ENCODE peak calls at places on chromosomes 6 and 20, in six cellular contexts. M, Y, W, H, I and C are unnamed samples.

GRCh38 chr6:16363749-16364148 is 125.4 kb downstream of the GMPR start:
- DNase-seq in Y (no peak), M (no peak), H (no peak), I (no peak), W (no peak), C (no peak)

GRCh38 chr6:4913705-4914411 is 90.0 kb downstream of the RPP40 start:
- DNase-seq in Y (no peak), W (no peak), M (no peak), H (no peak), I (no peak), C (no peak)

GRCh38 chr20:56091635-56092180 is 86.4 kb upstream of the CBLN4 start:
- DNase-seq in Y (no peak), M (no peak), I (no peak), H (no peak), W (no peak), C (no peak)

GRCh38 chr20:34037767-34038166 is 44.1 kb downstream of the RALY start:
- DNase-seq in Y (no peak), W (no peak), I (no peak), H (peak; percentile 20), M (no peak), C (no peak)

GRCh38 chr6:66418906-66419305 is 711.9 kb upstream of the EYS start:
- DNase-seq in H (no peak), W (no peak), Y (no peak), I (no peak), M (no peak), C (no peak)

GRCh38 chr6:145699462-145699861 is 35.9 kb downstream of the EPM2A start:
- DNase-seq in H (no peak), W (no peak), M (no peak), Y (no peak), I (no peak), C (no peak)

GRCh38 chr6:109978174-109979032 is at the start of gene GPR6:
- DNase-seq in M (peak; percentile 54), W (no peak), I (no peak), Y (peak; percentile 78), H (peak; percentile 56), C (peak; percentile 70)

GRCh38 chr6:15523679-15524630 is 138.9 kb downstream of the DTNBP1 start:
- DNase-seq in W (no peak), M (no peak), Y (no peak), H (no peak), I (no peak), C (no peak)

GRCh38 chr20:40497781-40498691 is 191.0 kb downstream of the MAFB start:
- DNase-seq in I (no peak), H (peak; percentile 19), M (peak; percentile 39), Y (peak; percentile 11), W (no peak), C (no peak)

GRCh38 chr20:57476073-57476526 is 48.8 kb downstream of the CTCFL start:
- DNase-seq in W (no peak), H (no peak), I (peak; percentile 54), Y (no peak), M (no peak), C (peak; percentile 34)

GRCh38 chr6:132483779-132484679 is 28.9 kb downstream of the STX7 start:
- DNase-seq in Y (peak; percentile 76), H (peak; percentile 52), I (no peak), M (peak; percentile 35), W (no peak), C (no peak)

GRCh38 chr6:144286503-144287393 is 1.6 kb downstream of the UTRN start:
- DNase-seq in Y (peak; percentile 31), I (peak; percentile 74), M (peak; percentile 90), W (no peak), H (peak; percentile 73), C (peak; percentile 88)

GRCh38 chr6:160347259-160348208 is 644 bp upstream of the SLC22A3 start:
- DNase-seq in M (no peak), H (no peak), I (no peak), W (no peak), Y (no peak), C (no peak)

GRCh38 chr20:61608275-61609085 is 356.4 kb downstream of the CDH4 start:
- DNase-seq in I (no peak), M (no peak), Y (peak; percentile 15), H (no peak), W (no peak), C (peak; percentile 18)

GRCh38 chr6:82778985-82779384 is 286.7 kb downstream of the UBE3D start:
- DNase-seq in H (no peak), M (no peak), W (no peak), I (no peak), Y (no peak), C (no peak)

GRCh38 chr6:109015185-109015584 is 79.5 kb downstream of the SESN1 start:
- DNase-seq in W (no peak), M (no peak), Y (no peak), I (no peak), H (no peak), C (no peak)

GRCh38 chr20:51500311-51500710 is 42.2 kb downstream of the NFATC2 start:
- DNase-seq in H (no peak), Y (peak; percentile 26), W (peak; percentile 40), I (no peak), M (no peak), C (no peak)

GRCh38 chr6:11298651-11299420 is 66.4 kb upstream of the NEDD9 start:
- DNase-seq in M (no peak), I (no peak), W (no peak), H (no peak), Y (no peak), C (peak; percentile 62)

GRCh38 chr20:38108438-38109024 is 56.5 kb downstream of the TGM2 start:
- DNase-seq in W (no peak), I (peak; percentile 44), M (peak; percentile 73), Y (no peak), H (peak; percentile 74), C (no peak)

GRCh38 chr6:2807342-2808090 is 34.1 kb downstream of the SERPINB1 start:
- DNase-seq in H (no peak), I (no peak), M (peak; percentile 40), Y (peak; percentile 37), W (no peak), C (peak; percentile 62)

GRCh38 chr6:137878070-137878809 is 11.2 kb downstream of the TNFAIP3 start:
- DNase-seq in M (no peak), Y (no peak), I (no peak), W (no peak), H (no peak), C (no peak)

GRCh38 chr20:20292472-20292871 is 75.4 kb upstream of the INSM1 start:
- DNase-seq in Y (no peak), H (no peak), I (no peak), M (no peak), W (no peak), C (no peak)

GRCh38 chr6:5744497-5744896 is 262.2 kb downstream of the NRN1 start:
- DNase-seq in I (no peak), Y (no peak), W (no peak), M (no peak), H (peak; percentile 17), C (no peak)

GRCh38 chr6:12034349-12034748 is 22.2 kb downstream of the HIVEP1 start:
- DNase-seq in Y (no peak), I (no peak), M (no peak), W (no peak), H (no peak), C (no peak)

GRCh38 chr6:157492741-157493140 is 111.8 kb downstream of the ZDHHC14 start:
- DNase-seq in W (no peak), I (no peak), Y (no peak), H (no peak), M (no peak), C (no peak)

GRCh38 chr6:112172540-112172939 is 81.8 kb downstream of the LAMA4 start:
- DNase-seq in Y (no peak), W (no peak), M (no peak), I (no peak), H (no peak), C (no peak)

GRCh38 chr6:112176175-112176574 is 78.2 kb downstream of the LAMA4 start:
- DNase-seq in H (no peak), I (no peak), Y (no peak), W (no peak), M (no peak), C (no peak)

GRCh38 chr6:112177081-112177480 is 77.3 kb downstream of the LAMA4 start:
- DNase-seq in W (no peak), M (no peak), Y (no peak), I (no peak), H (no peak), C (no peak)

GRCh38 chr6:112178846-112179245 is 75.5 kb downstream of the LAMA4 start:
- DNase-seq in M (no peak), Y (no peak), H (no peak), W (no peak), I (no peak), C (no peak)

GRCh38 chr6:112173401-112173800 is 81.0 kb downstream of the LAMA4 start:
- DNase-seq in W (no peak), H (no peak), Y (no peak), M (no peak), I (no peak), C (no peak)
- H3K36me3 ChIP-seq in W (no peaks in the 10 kb centered on the region), H (peaks cover 4% of the 10 kb centered on the region), Y (no peaks in the 10 kb centered on the region), M (no peaks in the 10 kb centered on the region), I (no peaks in the 10 kb centered on the region), C (no peaks in the 10 kb centered on the region)

GRCh38 chr6:398065-398464 is 6.5 kb downstream of the IRF4 start:
- DNase-seq in I (no peak), M (no peak), H (no peak), W (no peak), Y (no peak), C (no peak)
- H3K36me3 ChIP-seq in I (no peaks in the 10 kb centered on the region), M (no peaks in the 10 kb centered on the region), H (no peaks in the 10 kb centered on the region), W (no peaks in the 10 kb centered on the region), Y (no peaks in the 10 kb centered on the region), C (no peaks in the 10 kb centered on the region)

DNA sequence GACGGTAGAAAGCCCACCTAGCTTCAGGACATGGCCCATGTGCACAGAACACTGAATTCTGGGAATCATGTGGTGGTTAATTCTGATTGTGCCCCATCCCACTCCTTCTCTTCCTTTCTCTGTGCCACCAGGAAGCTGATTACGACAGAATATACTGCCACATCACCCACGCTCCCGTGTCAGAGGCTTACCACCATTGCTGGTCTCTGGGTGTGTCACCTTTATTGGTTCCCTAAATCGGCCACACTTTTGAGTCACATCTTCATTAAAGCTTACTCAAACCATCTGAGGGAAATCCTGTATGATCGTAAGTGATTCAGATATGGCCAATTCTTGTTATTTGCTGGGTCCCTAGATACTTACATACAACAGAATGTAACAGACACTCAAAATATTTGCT is 3.1 kb downstream of the TRMT6 start:
- DNase-seq in I (no peak), W (no peak), M (no peak), H (no peak), Y (no peak), C (no peak)
- H3K36me3 ChIP-seq in I (peaks cover 2% of the 10 kb centered on the region), W (peaks cover 28% of the 10 kb centered on the region), M (no peaks in the 10 kb centered on the region), H (no peaks in the 10 kb centered on the region), Y (peaks cover 49% of the 10 kb centered on the region), C (peaks cover 19% of the 10 kb centered on the region)

GRCh38 chr20:25481235-25481917 is 73.9 kb downstream of the GINS1 start:
- DNase-seq in I (no peak), H (no peak), W (no peak), M (no peak), Y (no peak), C (no peak)
- H3K36me3 ChIP-seq in I (no peaks in the 10 kb centered on the region), H (no peaks in the 10 kb centered on the region), W (no peaks in the 10 kb centered on the region), M (no peaks in the 10 kb centered on the region), Y (peaks cover 33% of the 10 kb centered on the region), C (peaks cover 10% of the 10 kb centered on the region)